ENCODE peak calls at places on chromosomes 13 and 19, in six cellular contexts. W is GM23248, X is HCT116, K is SK-N-SH, U is MM.1S, R is Karpas-422. A is an unnamed sample.

GRCh38 chr19:29966594-29967249 is 24.7 kb downstream of the URI1 start:
- DNase-seq in X (no peak), K (no peak), R (peak; percentile 66), W (peak; percentile 48), U (peak; percentile 35), A (peak; percentile 8)

GRCh38 chr13:44744880-44745633 is 168.9 kb upstream of the TSC22D1 start:
- DNase-seq in W (no peak), U (no peak), K (no peak), X (no peak), R (no peak), A (no peak)

GRCh38 chr19:53942001-53942786 is 20.5 kb upstream of the CACNG8 start:
- DNase-seq in X (no peak), W (peak; percentile 33), U (no peak), K (peak; percentile 78), R (peak; percentile 46), A (peak; percentile 19)

GRCh38 chr19:55005684-55006488 is 32.2 kb downstream of the GP6 start:
- DNase-seq in U (peak; percentile 94), X (peak; percentile 98), R (peak; percentile 98), W (peak; percentile 14), K (peak; percentile 46), A (peak; percentile 11)

GRCh38 chr13:112246731-112247470 is 129.3 kb upstream of the SPACA7 start:
- DNase-seq in R (no peak), X (no peak), K (no peak), U (no peak), W (no peak), A (no peak)

GRCh38 chr13:60164490-60164889 is 762 bp upstream of the DIAPH3 start:
- DNase-seq in K (no peak), R (no peak), W (peak; percentile 38), X (no peak), U (no peak), A (peak; percentile 12)

GRCh38 chr19:49594157-49595005 is 3.4 kb downstream of the PRR12 start:
- DNase-seq in U (no peak), X (no peak), R (no peak), W (no peak), K (no peak), A (no peak)

GRCh38 chr19:7004313-7004931 is 16.8 kb downstream of the MBD3L2B start:
- DNase-seq in R (peak; percentile 69), W (peak; percentile 69), U (peak; percentile 68), K (no peak), X (peak; percentile 34), A (peak; percentile 74)

GRCh38 chr19:8329993-8330392 is 8.7 kb downstream of the RPS28 start:
- DNase-seq in W (no peak), U (no peak), K (no peak), R (peak; percentile 39), X (no peak), A (no peak)

GRCh38 chr13:62113145-62113544 is 697.5 kb upstream of the PCDH20 start:
- DNase-seq in R (no peak), K (no peak), X (no peak), U (no peak), W (no peak), A (no peak)

GRCh38 chr19:1063030-1063908 is 3.7 kb upstream of the ARHGAP45 start:
- DNase-seq in R (peak; percentile 93), X (peak; percentile 78), U (peak; percentile 73), W (peak; percentile 47), K (peak; percentile 64), A (peak; percentile 29)

GRCh38 chr13:113143466-113144254 is 14.8 kb upstream of the PROZ start:
- DNase-seq in K (no peak), R (no peak), U (no peak), W (no peak), X (no peak), A (no peak)

GRCh38 chr19:54233941-54234340 is 8.6 kb downstream of the LILRA6 start:
- DNase-seq in R (no peak), X (no peak), U (no peak), K (no peak), W (no peak), A (no peak)

GRCh38 chr19:7861619-7862412 is 12.4 kb downstream of the PRR36 start:
- DNase-seq in U (no peak), K (no peak), R (no peak), W (no peak), X (no peak), A (no peak)

GRCh38 chr13:35879111-35879510 is 252.1 kb downstream of the DCLK1 start:
- DNase-seq in R (no peak), X (no peak), U (peak; percentile 28), W (no peak), K (no peak), A (no peak)
- H3K9me2 ChIP-seq in R (no peaks in the 10 kb centered on the region), X (no peaks in the 10 kb centered on the region), U (no peaks in the 10 kb centered on the region), W (no peaks in the 10 kb centered on the region), K (no peaks in the 10 kb centered on the region), A (no peaks in the 10 kb centered on the region)

GRCh38 chr13:41694902-41695301 is 237.6 kb downstream of the RGCC start:
- DNase-seq in W (peak; percentile 97), R (no peak), U (no peak), X (peak; percentile 50), K (no peak), A (peak; percentile 87)
- H3K9ac ChIP-seq in W (peak overlapping the region; percentile 61), R (no peak overlapping the region), U (no peak overlapping the region), X (no peak overlapping the region), K (peak overlapping the region; percentile 55), A (peak overlapping the region; percentile 68)

DNA sequence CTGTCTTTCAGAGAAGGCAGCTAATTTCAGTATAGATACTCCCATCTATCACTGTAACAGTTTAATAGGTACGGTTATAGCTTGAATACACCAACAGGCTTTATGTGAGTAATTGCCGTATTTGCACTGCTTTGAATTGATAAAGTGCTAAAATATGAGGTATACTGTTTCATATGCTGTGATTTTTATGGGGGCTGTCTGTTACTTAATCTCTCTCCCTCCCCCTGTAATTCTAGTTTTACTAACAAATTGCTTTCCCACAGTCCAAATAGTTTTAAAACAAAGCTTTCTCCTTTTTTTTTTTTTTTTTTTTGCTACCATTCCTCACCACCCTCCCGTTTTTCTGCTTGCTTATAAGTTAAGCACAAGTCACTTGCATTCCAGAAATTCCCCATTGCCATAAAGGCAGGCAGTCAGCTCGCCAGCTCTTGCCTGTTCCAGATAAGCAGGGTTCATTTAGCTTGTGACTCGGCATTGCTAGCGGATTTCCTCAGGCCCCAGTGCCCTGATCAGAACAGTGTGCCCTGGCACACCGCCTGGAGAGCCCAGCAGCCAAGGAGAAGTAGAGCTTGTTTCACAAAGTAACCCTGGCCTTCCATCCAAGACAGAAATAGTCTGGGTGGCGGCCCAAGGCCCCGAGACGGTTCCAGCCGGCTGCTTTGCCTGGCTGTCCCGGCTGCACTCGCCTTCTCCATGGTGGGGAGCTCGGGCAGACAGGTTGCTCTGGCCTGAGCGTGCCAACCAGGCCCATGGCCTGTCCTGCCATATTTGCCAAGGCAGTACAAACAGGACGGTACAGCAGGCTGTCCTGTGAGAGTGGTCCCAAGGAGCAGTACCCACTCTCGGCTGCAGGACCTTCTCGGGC is 43.5 kb upstream of the NPAS1 start:
- DNase-seq in U (no peak), W (peak; percentile 98), X (peak; percentile 3), K (peak; percentile 69), R (no peak), A (peak; percentile 51)
- H3K27ac ChIP-seq in U (no peak overlapping the region), W (peak overlapping the region; percentile 99), X (peak overlapping the region; percentile 45), K (peak overlapping the region; percentile 91), R (no peak overlapping the region), A (peak overlapping the region; percentile 9)

GRCh38 chr19:31406106-31406505 is 56.9 kb upstream of the TSHZ3 start:
- DNase-seq in X (no peak), R (no peak), W (no peak), U (no peak), K (no peak), A (no peak)

GRCh38 chr19:31402931-31403330 is 53.7 kb upstream of the TSHZ3 start:
- DNase-seq in W (peak; percentile 46), U (no peak), R (no peak), K (no peak), X (no peak), A (no peak)

GRCh38 chr19:31413353-31413752 is 64.1 kb upstream of the TSHZ3 start:
- DNase-seq in K (no peak), X (no peak), R (no peak), W (no peak), U (no peak), A (no peak)

GRCh38 chr19:31408460-31409124 is 59.4 kb upstream of the TSHZ3 start:
- DNase-seq in U (no peak), R (no peak), K (no peak), X (no peak), W (peak; percentile 90), A (peak; percentile 36)
- H3K9me2 ChIP-seq in U (no peaks in the 10 kb centered on the region), R (no peaks in the 10 kb centered on the region), K (no peaks in the 10 kb centered on the region), X (no peaks in the 10 kb centered on the region), W (no peaks in the 10 kb centered on the region), A (no peaks in the 10 kb centered on the region)

GRCh38 chr13:98489446-98490194 is 87.3 kb downstream of the STK24 start:
- DNase-seq in X (no peak), R (no peak), U (peak; percentile 23), K (peak; percentile 52), W (no peak), A (no peak)

GRCh38 chr13:98487522-98487921 is 89.4 kb downstream of the STK24 start:
- DNase-seq in U (no peak), R (peak; percentile 79), X (no peak), W (no peak), K (no peak), A (no peak)

GRCh38 chr13:98487016-98487415 is 89.9 kb downstream of the STK24 start:
- DNase-seq in X (no peak), K (no peak), R (no peak), W (peak; percentile 38), U (no peak), A (no peak)

GRCh38 chr13:98490195-98490771 is 86.6 kb downstream of the STK24 start:
- DNase-seq in U (no peak), W (no peak), K (no peak), R (no peak), X (no peak), A (no peak)

GRCh38 chr13:98488736-98489135 is 88.2 kb downstream of the STK24 start:
- DNase-seq in W (no peak), X (no peak), U (peak; percentile 95), R (peak; percentile 60), K (no peak), A (no peak)
- H3K9ac ChIP-seq in W (no peak overlapping the region), X (no peak overlapping the region), U (peak overlapping the region; percentile 46), R (no peak overlapping the region), K (no peak overlapping the region), A (no peak overlapping the region)